ENCODE peak calls at places on chromosomes 1 and 21, in nine cellular contexts. R is GM20000; F is EH; K is NCI-H2081 treated with DMSO at 0.1 percent for 48 hours; B is cardiac muscle cell; Q is GM23248; H is stimulated activated CD8-positive, alpha-beta memory T cell treated with anti-CD3 and anti-CD28 coated beads, Interleukin-7, amount 100 ng/mL, for 24 hours; J is cerebellum; N is GM03348. D is an unnamed sample.

GRCh38 chr1:153789478-153790148 is 14.4 kb downstream of the SLC27A3 start:
- DNase-seq in B (no peak), H (no peak), K (no peak), F (no peak), N (no peak), J (no peak), Q (peak; percentile 49), R (no peak), D (no peak)

GRCh38 chr1:13730301-13730700 is 30.3 kb downstream of the PRDM2 start:
- DNase-seq in F (no peak), J (no peak), K (no peak), Q (no peak), N (no peak), H (no peak), R (no peak), B (no peak), D (no peak)

GRCh38 chr1:44318097-44319088 is 36.7 kb downstream of the ERI3 start:
- DNase-seq in J (peak; percentile 14), R (peak; percentile 78), H (peak; percentile 5), K (no peak), B (peak; percentile 56), Q (peak; percentile 67), N (peak; percentile 74), F (peak; percentile 58), D (peak; percentile 23)

GRCh38 chr1:205052689-205053088 is 9.7 kb downstream of the CNTN2 start:
- DNase-seq in F (no peak), Q (no peak), N (no peak), J (no peak), B (no peak), R (no peak), K (no peak), H (no peak), D (no peak)

GRCh38 chr1:159916240-159917051 is 8.9 kb downstream of the TAGLN2 start:
- DNase-seq in K (no peak), N (peak; percentile 70), H (no peak), F (peak; percentile 98), Q (peak; percentile 85), B (peak; percentile 95), J (peak; percentile 56), R (no peak), D (peak; percentile 91)

GRCh38 chr1:1804301-1804700 is 26.0 kb upstream of the NADK start:
- DNase-seq in N (no peak), F (no peak), B (no peak), J (no peak), K (no peak), R (no peak), Q (no peak), H (no peak), D (no peak)

GRCh38 chr1:200654660-200655059 is 15.0 kb downstream of the DDX59 start:
- DNase-seq in F (no peak), R (peak; percentile 66), B (no peak), H (no peak), K (no peak), J (no peak), Q (peak; percentile 18), N (no peak), D (peak; percentile 29)

GRCh38 chr21:25370311-25370744 is 237.0 kb downstream of the MRPL39 start:
- DNase-seq in H (no peak), K (no peak), Q (peak; percentile 99), N (peak; percentile 86), B (peak; percentile 83), J (no peak), F (peak; percentile 91), R (no peak), D (peak; percentile 99)

GRCh38 chr1:95994643-95995042 is 726.9 kb upstream of the PTBP2 start:
- DNase-seq in H (no peak), B (peak; percentile 0), Q (peak; percentile 4), J (no peak), F (no peak), R (no peak), N (no peak), K (no peak), D (no peak)

GRCh38 chr1:25568834-25569598 is 25.6 kb downstream of the LDLRAP1 start:
- DNase-seq in R (no peak), K (no peak), N (peak; percentile 80), Q (peak; percentile 98), F (peak; percentile 93), J (no peak), B (peak; percentile 65), H (no peak), D (peak; percentile 88)

GRCh38 chr1:33986389-33987095 is 122.7 kb downstream of the HMGB4 start:
- DNase-seq in H (no peak), F (peak; percentile 70), B (peak; percentile 44), Q (peak; percentile 95), R (no peak), J (peak; percentile 53), K (no peak), N (peak; percentile 91), D (peak; percentile 7)

D was measured in IMR-90.